ENCODE peak calls at places on chromosomes 13 and 19, in seven cellular contexts. One of them, this sample, is unnamed.

GRCh38 chr19:18773682-18774081 is 17.4 kb downstream of the COMP start:
- DNase-seq in dermis blood vessel endothelial cell: no peak
- DNase-seq in activated naive CD8-positive, alpha-beta T cell treated with anti-CD3 and anti-CD28 coated beads for 36 hours: no peak
- DNase-seq in suprapubic skin: no peak
- DNase-seq in AG08395: no peak
- DNase-seq in stomach: no peak
- DNase-seq in NCI-H446: no peak
- DNase-seq in this sample: no peak

GRCh38 chr19:6068711-6069110 is 41.6 kb downstream of the RFX2 start:
- DNase-seq in suprapubic skin: no peak
- DNase-seq in NCI-H446: no peak
- DNase-seq in AG08395: no peak
- DNase-seq in activated naive CD8-positive, alpha-beta T cell treated with anti-CD3 and anti-CD28 coated beads for 36 hours: no peak
- DNase-seq in dermis blood vessel endothelial cell: no peak
- DNase-seq in stomach: no peak
- DNase-seq in this sample: no peak

GRCh38 chr13:108120332-108120731 is 95.0 kb downstream of the LIG4 start:
- DNase-seq in AG08395: no peak
- DNase-seq in activated naive CD8-positive, alpha-beta T cell treated with anti-CD3 and anti-CD28 coated beads for 36 hours: no peak
- DNase-seq in stomach: no peak
- DNase-seq in dermis blood vessel endothelial cell: no peak
- DNase-seq in NCI-H446: no peak
- DNase-seq in suprapubic skin: no peak
- DNase-seq in this sample: no peak

GRCh38 chr13:109922518-109922917 is 136.1 kb upstream of the IRS2 start:
- DNase-seq in activated naive CD8-positive, alpha-beta T cell treated with anti-CD3 and anti-CD28 coated beads for 36 hours: no peak
- DNase-seq in AG08395: no peak
- DNase-seq in dermis blood vessel endothelial cell: no peak
- DNase-seq in stomach: no peak
- DNase-seq in suprapubic skin: no peak
- DNase-seq in NCI-H446: no peak
- DNase-seq in this sample: no peak

GRCh38 chr13:102913924-102914628 is 68.2 kb downstream of the ERCC5 start:
- DNase-seq in NCI-H446: peak; percentile 10
- DNase-seq in activated naive CD8-positive, alpha-beta T cell treated with anti-CD3 and anti-CD28 coated beads for 36 hours: no peak
- DNase-seq in AG08395: peak; percentile 6
- DNase-seq in suprapubic skin: no peak
- DNase-seq in stomach: peak; percentile 53
- DNase-seq in dermis blood vessel endothelial cell: peak; percentile 80
- DNase-seq in this sample: peak; percentile 59

GRCh38 chr13:44197791-44198770 is 175.5 kb upstream of the SERP2 start:
- DNase-seq in suprapubic skin: no peak
- DNase-seq in NCI-H446: no peak
- DNase-seq in AG08395: no peak
- DNase-seq in activated naive CD8-positive, alpha-beta T cell treated with anti-CD3 and anti-CD28 coated beads for 36 hours: peak; percentile 64
- DNase-seq in stomach: no peak
- DNase-seq in dermis blood vessel endothelial cell: no peak
- DNase-seq in this sample: no peak

GRCh38 chr13:31234729-31235128 is 35.0 kb downstream of the B3GLCT start:
- DNase-seq in activated naive CD8-positive, alpha-beta T cell treated with anti-CD3 and anti-CD28 coated beads for 36 hours: no peak
- DNase-seq in dermis blood vessel endothelial cell: peak; percentile 25
- DNase-seq in AG08395: peak; percentile 7
- DNase-seq in NCI-H446: no peak
- DNase-seq in stomach: no peak
- DNase-seq in suprapubic skin: no peak
- DNase-seq in this sample: no peak

GRCh38 chr19:30459859-30460258 is 87.7 kb downstream of the ZNF536 start:
- DNase-seq in stomach: no peak
- DNase-seq in AG08395: no peak
- DNase-seq in NCI-H446: no peak
- DNase-seq in activated naive CD8-positive, alpha-beta T cell treated with anti-CD3 and anti-CD28 coated beads for 36 hours: no peak
- DNase-seq in suprapubic skin: no peak
- DNase-seq in dermis blood vessel endothelial cell: no peak
- DNase-seq in this sample: no peak

GRCh38 chr19:4067396-4068057 is 828 bp upstream of the ZBTB7A start:
- DNase-seq in suprapubic skin: no peak
- DNase-seq in NCI-H446: no peak
- DNase-seq in AG08395: no peak
- DNase-seq in stomach: no peak
- DNase-seq in activated naive CD8-positive, alpha-beta T cell treated with anti-CD3 and anti-CD28 coated beads for 36 hours: no peak
- DNase-seq in dermis blood vessel endothelial cell: peak; percentile 36
- DNase-seq in this sample: no peak

GRCh38 chr19:10797541-10798256 is 38.3 kb downstream of the TMED1 start:
- DNase-seq in NCI-H446: no peak
- DNase-seq in AG08395: no peak
- DNase-seq in stomach: no peak
- DNase-seq in dermis blood vessel endothelial cell: peak; percentile 73
- DNase-seq in activated naive CD8-positive, alpha-beta T cell treated with anti-CD3 and anti-CD28 coated beads for 36 hours: peak; percentile 92
- DNase-seq in suprapubic skin: no peak
- DNase-seq in this sample: no peak

GRCh38 chr13:43475135-43475534 is 311.6 kb downstream of the ENOX1 start:
- DNase-seq in stomach: no peak
- DNase-seq in activated naive CD8-positive, alpha-beta T cell treated with anti-CD3 and anti-CD28 coated beads for 36 hours: no peak
- DNase-seq in dermis blood vessel endothelial cell: no peak
- DNase-seq in AG08395: no peak
- DNase-seq in suprapubic skin: no peak
- DNase-seq in NCI-H446: no peak
- DNase-seq in this sample: no peak

GRCh38 chr19:56333506-56333905 is 18.9 kb upstream of the ZSCAN5A start:
- DNase-seq in activated naive CD8-positive, alpha-beta T cell treated with anti-CD3 and anti-CD28 coated beads for 36 hours: peak; percentile 13
- DNase-seq in dermis blood vessel endothelial cell: peak; percentile 83
- DNase-seq in stomach: peak; percentile 51
- DNase-seq in suprapubic skin: no peak
- DNase-seq in NCI-H446: peak; percentile 13
- DNase-seq in AG08395: peak; percentile 72
- DNase-seq in this sample: no peak

GRCh38 chr19:41175825-41176734 is 16.9 kb upstream of the CYP2S1 start:
- DNase-seq in activated naive CD8-positive, alpha-beta T cell treated with anti-CD3 and anti-CD28 coated beads for 36 hours: peak; percentile 54
- DNase-seq in AG08395: peak; percentile 91
- DNase-seq in suprapubic skin: no peak
- DNase-seq in dermis blood vessel endothelial cell: peak; percentile 36
- DNase-seq in stomach: peak; percentile 62
- DNase-seq in NCI-H446: no peak
- DNase-seq in this sample: no peak

GRCh38 chr19:13744179-13744578 is 20.1 kb upstream of the MRI1 start:
- DNase-seq in activated naive CD8-positive, alpha-beta T cell treated with anti-CD3 and anti-CD28 coated beads for 36 hours: no peak
- DNase-seq in AG08395: no peak
- DNase-seq in stomach: no peak
- DNase-seq in suprapubic skin: no peak
- DNase-seq in NCI-H446: no peak
- DNase-seq in dermis blood vessel endothelial cell: peak; percentile 57
- DNase-seq in this sample: no peak

GRCh38 chr13:42363941-42364612 is 92.1 kb downstream of the AKAP11 start:
- DNase-seq in suprapubic skin: no peak
- DNase-seq in activated naive CD8-positive, alpha-beta T cell treated with anti-CD3 and anti-CD28 coated beads for 36 hours: no peak
- DNase-seq in dermis blood vessel endothelial cell: peak; percentile 70
- DNase-seq in stomach: no peak
- DNase-seq in AG08395: no peak
- DNase-seq in NCI-H446: no peak
- DNase-seq in this sample: no peak

GRCh38 chr13:62524061-62524460 is 1108.4 kb upstream of the PCDH20 start:
- DNase-seq in dermis blood vessel endothelial cell: no peak
- DNase-seq in stomach: no peak
- DNase-seq in NCI-H446: no peak
- DNase-seq in activated naive CD8-positive, alpha-beta T cell treated with anti-CD3 and anti-CD28 coated beads for 36 hours: no peak
- DNase-seq in suprapubic skin: no peak
- DNase-seq in AG08395: no peak
- DNase-seq in this sample: no peak

GRCh38 chr19:8391274-8392016 is 1.3 kb downstream of the RAB11B start:
- DNase-seq in AG08395: no peak
- DNase-seq in stomach: peak; percentile 54
- DNase-seq in activated naive CD8-positive, alpha-beta T cell treated with anti-CD3 and anti-CD28 coated beads for 36 hours: no peak
- DNase-seq in suprapubic skin: no peak
- DNase-seq in dermis blood vessel endothelial cell: no peak
- DNase-seq in NCI-H446: no peak
- DNase-seq in this sample: no peak

GRCh38 chr19:13583114-13583513 is 76.8 kb upstream of the CACNA1A start:
- DNase-seq in NCI-H446: no peak
- DNase-seq in AG08395: no peak
- DNase-seq in activated naive CD8-positive, alpha-beta T cell treated with anti-CD3 and anti-CD28 coated beads for 36 hours: no peak
- DNase-seq in suprapubic skin: no peak
- DNase-seq in stomach: no peak
- DNase-seq in dermis blood vessel endothelial cell: no peak
- DNase-seq in this sample: no peak

GRCh38 chr19:10018219-10018618 is 4.9 kb downstream of the RDH8 start:
- DNase-seq in AG08395: peak; percentile 41
- DNase-seq in activated naive CD8-positive, alpha-beta T cell treated with anti-CD3 and anti-CD28 coated beads for 36 hours: no peak
- DNase-seq in dermis blood vessel endothelial cell: no peak
- DNase-seq in NCI-H446: no peak
- DNase-seq in suprapubic skin: no peak
- DNase-seq in stomach: no peak
- DNase-seq in this sample: no peak

GRCh38 chr19:13669780-13670355 is 94.5 kb upstream of the MRI1 start:
- DNase-seq in activated naive CD8-positive, alpha-beta T cell treated with anti-CD3 and anti-CD28 coated beads for 36 hours: no peak
- DNase-seq in AG08395: no peak
- DNase-seq in NCI-H446: no peak
- DNase-seq in dermis blood vessel endothelial cell: no peak
- DNase-seq in stomach: no peak
- DNase-seq in suprapubic skin: no peak
- DNase-seq in this sample: no peak

GRCh38 chr13:113650275-113650674 is 7.7 kb downstream of the ATP4B start:
- DNase-seq in stomach: peak; percentile 25
- DNase-seq in NCI-H446: no peak
- DNase-seq in activated naive CD8-positive, alpha-beta T cell treated with anti-CD3 and anti-CD28 coated beads for 36 hours: no peak
- DNase-seq in dermis blood vessel endothelial cell: no peak
- DNase-seq in suprapubic skin: peak; percentile 73
- DNase-seq in AG08395: no peak
- DNase-seq in this sample: no peak

GRCh38 chr19:17095141-17095919 is 19.8 kb downstream of the MYO9B start:
- DNase-seq in suprapubic skin: no peak
- DNase-seq in AG08395: peak; percentile 41
- DNase-seq in activated naive CD8-positive, alpha-beta T cell treated with anti-CD3 and anti-CD28 coated beads for 36 hours: no peak
- DNase-seq in dermis blood vessel endothelial cell: peak; percentile 51
- DNase-seq in stomach: no peak
- DNase-seq in NCI-H446: no peak
- DNase-seq in this sample: no peak

This sample was measured in DMS 273 treated with DMSO at 0.1 percent for 48 hours.